ENCODE peak calls at places on chromosome 18, in ten cellular contexts. H, O, B, U, V, Y, Z, W, E and X are unnamed samples.

GRCh38 chr18:46369323-46369722 is 265.1 kb downstream of the HAUS1 start:
- DNase-seq in H (no peak), Y (no peak), Z (no peak), B (no peak), E (no peak), V (no peak), W (no peak), U (no peak), O (peak), X (no peak)

GRCh38 chr18:9337875-9338274 is 3.3 kb downstream of the TWSG1 start:
- DNase-seq in W (no peak), B (peak), Y (no peak), H (peak), U (peak), V (no peak), E (no peak), Z (no peak), O (peak), X (no peak)

GRCh38 chr18:6561029-6561861 is 146.5 kb upstream of the L3MBTL4 start:
- DNase-seq in E (no peak), V (no peak), U (peak), W (no peak), Y (no peak), O (peak), Z (peak), H (peak), B (peak), X (peak)

GRCh38 chr18:2964349-2965010 is 48.5 kb downstream of the LPIN2 start:
- DNase-seq in O (no peak), H (no peak), W (no peak), U (peak), Y (no peak), Z (no peak), V (no peak), B (no peak), E (no peak), X (no peak)

GRCh38 chr18:42459873-42460272 is 504.8 kb downstream of the PIK3C3 start:
- DNase-seq in U (no peak), Y (peak), B (no peak), W (no peak), Z (no peak), E (no peak), H (no peak), V (no peak), O (no peak), X (no peak)

GRCh38 chr18:75208055-75208835 is 694 bp downstream of the PTGR3 start:
- DNase-seq in H (peak), B (peak), U (peak), W (peak), E (peak), V (peak), Y (peak), O (peak), Z (peak), X (no peak)

GRCh38 chr18:55585050-55585449 is 2.9 kb downstream of the TCF4 start:
- DNase-seq in Z (no peak), E (no peak), Y (no peak), U (no peak), H (no peak), O (no peak), V (no peak), W (no peak), B (no peak), X (no peak)

GRCh38 chr18:10062292-10062940 is 148.6 kb downstream of the VAPA start:
- DNase-seq in E (no peak), B (peak), U (peak), V (no peak), O (peak), H (peak), Z (no peak), W (no peak), Y (no peak), X (peak)

GRCh38 chr18:37322497-37323035 is 243.0 kb downstream of the CELF4 start:
- DNase-seq in B (peak), Z (peak), V (no peak), E (no peak), W (no peak), U (peak), O (peak), Y (peak), H (peak), X (no peak)

GRCh38 chr18:49910986-49911385 is 97.7 kb upstream of the ACAA2 start:
- DNase-seq in E (no peak), O (no peak), Y (no peak), Z (no peak), U (no peak), H (no peak), V (no peak), W (no peak), B (no peak), X (no peak)

GRCh38 chr18:59697236-59697932 is at the start of gene CCBE1:
- DNase-seq in Z (peak), W (no peak), O (peak), B (peak), E (peak), H (peak), U (peak), Y (peak), V (peak), X (no peak)

GRCh38 chr18:74375999-74376398 is 60.4 kb downstream of the C18orf63 start:
- DNase-seq in H (peak), O (no peak), Y (no peak), U (peak), W (no peak), V (no peak), Z (no peak), B (peak), E (no peak), X (no peak)

GRCh38 chr18:5895886-5896740 is 791 bp upstream of the TMEM200C start:
- DNase-seq in B (peak), Y (no peak), U (no peak), Z (no peak), V (peak), W (no peak), E (peak), O (no peak), H (peak), X (no peak)

DNA sequence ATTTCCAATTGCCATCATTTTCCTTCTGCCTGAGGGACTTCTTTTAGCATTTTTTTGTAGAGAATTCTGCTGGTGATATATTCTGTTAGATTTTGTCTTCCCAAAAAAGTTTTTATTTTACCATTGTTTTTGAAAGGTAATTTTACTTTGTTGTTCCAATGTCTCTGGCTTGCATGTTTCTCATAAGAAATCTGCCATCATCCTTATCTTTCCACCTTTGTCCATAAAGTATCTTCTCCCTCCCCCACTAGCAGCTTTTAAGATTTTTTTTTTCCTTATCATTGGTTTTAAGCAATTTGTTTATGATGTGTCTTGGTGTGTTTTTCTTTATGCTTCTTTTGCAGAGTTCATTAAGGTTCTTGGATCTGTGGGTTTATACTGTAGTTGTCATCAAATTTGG is 104.5 kb downstream of the KCTD1 start:
- DNase-seq in U (no peak), Y (no peak), V (no peak), B (no peak), O (no peak), Z (no peak), E (no peak), H (no peak), W (no peak), X (no peak)
- H3K4me3 ChIP-seq in U (no peak), Y (no peak), V (no peak), B (no peak), O (no peak), Z (no peak), E (no peak), H (no peak), W (no peak), X (no peak)

GRCh38 chr18:12689256-12689655 is 13.3 kb downstream of the CEP76 start:
- DNase-seq in E (no peak), Y (no peak), Z (no peak), U (no peak), H (no peak), V (no peak), O (no peak), B (no peak), W (no peak), X (no peak)

GRCh38 chr18:12691021-12691420 is 11.5 kb downstream of the CEP76 start:
- DNase-seq in B (no peak), E (no peak), V (no peak), Y (no peak), U (no peak), Z (no peak), O (no peak), W (no peak), H (no peak), X (no peak)

DNA sequence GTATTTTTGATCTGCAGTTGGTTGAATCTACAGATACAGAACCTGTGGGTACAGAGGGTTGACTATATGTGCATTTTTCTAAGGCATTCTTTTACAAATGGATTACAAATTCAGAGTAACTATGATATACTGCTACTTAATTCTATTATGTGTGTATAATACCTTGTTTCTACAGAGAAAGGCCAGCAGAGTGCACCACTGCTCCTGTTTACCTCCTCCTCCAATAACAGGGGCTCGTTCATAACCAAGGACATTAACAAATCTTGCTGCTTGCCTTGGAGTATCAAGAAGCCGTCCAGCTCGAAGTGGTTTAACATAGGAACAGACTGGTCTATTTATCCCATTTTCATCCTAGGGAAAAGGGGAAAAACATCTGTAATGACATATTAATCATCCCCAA is 16.4 kb downstream of the CEP76 start:
- DNase-seq in B (peak), E (no peak), Y (peak), H (peak), V (no peak), Z (no peak), W (no peak), O (peak), U (peak), X (no peak)
- TF ChIP-seq CTCF in B (peak), E (no peak), Y (peak), H (peak), V (peak), Z (no peak), W (no peak), O (peak), U (no peak), X (peak)

GRCh38 chr18:34660572-34660971 is 49.5 kb upstream of the DTNA start:
- DNase-seq in Z (no peak), V (no peak), W (no peak), B (no peak), H (no peak), E (no peak), Y (no peak), O (no peak), U (no peak), X (no peak)

GRCh38 chr18:34658101-34658500 is 52.0 kb upstream of the DTNA start:
- DNase-seq in O (no peak), Z (no peak), B (no peak), Y (no peak), E (no peak), W (no peak), U (no peak), H (no peak), V (no peak), X (no peak)

GRCh38 chr18:34661464-34662087 is 48.5 kb upstream of the DTNA start:
- DNase-seq in H (peak), V (no peak), Y (no peak), W (no peak), Z (no peak), U (peak), E (no peak), B (peak), O (peak), X (no peak)

GRCh38 chr18:34655131-34655530 is 55.0 kb upstream of the DTNA start:
- DNase-seq in U (no peak), W (no peak), Z (no peak), O (no peak), V (no peak), B (no peak), E (no peak), Y (no peak), H (no peak), X (no peak)

GRCh38 chr18:34659579-34660517 is 50.2 kb upstream of the DTNA start:
- DNase-seq in Z (peak), W (peak), B (peak), O (peak), Y (peak), E (peak), U (peak), V (peak), H (peak), X (peak)
- H3K4me3 ChIP-seq in Z (no peak), W (peak), B (no peak), O (no peak), Y (no peak), E (no peak), U (no peak), V (no peak), H (no peak), X (no peak)

GRCh38 chr18:48037481-48038271 is 107.2 kb upstream of the SMAD2 start:
- DNase-seq in Z (peak), E (no peak), H (no peak), O (peak), U (no peak), W (no peak), V (no peak), Y (no peak), B (no peak), X (no peak)
- TF ChIP-seq CTCF in Z (no peak), E (peak), H (no peak), O (peak), U (peak), W (no peak), V (peak), Y (no peak), B (no peak), X (peak)